ENCODE peak calls at places on chromosomes 6 and 20, in eight cellular contexts. A is cardiac fibroblast, S is heart right ventricle, C is IMR-90, V is fibroblast of lung, H is tibial nerve, Y is transverse colon, U is breast epithelium. K is an unnamed sample.
A peak's percentile ranks its signal among the peaks of the same experiment; 100 is the strongest.

GRCh38 chr6:31559606-31559957 is 12.2 kb downstream of the NFKBIL1 start:
- DNase-seq in S (no peak), U (no peak), A (no peak), V (no peak), H (no peak), C (no peak), Y (no peak), K (no peak)

GRCh38 chr6:150773969-150774368 is 91.5 kb upstream of the MTHFD1L start:
- DNase-seq in A (no peak), V (no peak), S (no peak), Y (no peak), H (no peak), C (no peak), U (no peak), K (no peak)

GRCh38 chr6:101663099-101663498 is 269.6 kb downstream of the GRIK2 start:
- DNase-seq in S (no peak), H (no peak), C (no peak), A (no peak), U (no peak), Y (no peak), V (no peak), K (no peak)

GRCh38 chr6:165988306-165988756 is 179.3 kb downstream of the TBXT start:
- DNase-seq in H (no peak), U (no peak), C (no peak), Y (no peak), V (no peak), S (no peak), A (no peak), K (no peak)

GRCh38 chr20:19212524-19213502 is at the start of gene SLC24A3:
- DNase-seq in U (peak; percentile 80), S (peak; percentile 77), H (no peak), V (peak; percentile 31), A (peak; percentile 33), Y (peak; percentile 71), C (no peak), K (no peak)

GRCh38 chr6:112938656-112939055 is 591.5 kb downstream of the RFPL4B start:
- DNase-seq in V (peak; percentile 53), C (no peak), A (no peak), Y (no peak), H (no peak), S (no peak), U (no peak), K (no peak)

GRCh38 chr20:39019805-39020325 is 57.7 kb downstream of the DHX35 start:
- DNase-seq in U (no peak), Y (no peak), H (no peak), C (no peak), S (no peak), V (peak; percentile 27), A (peak; percentile 22), K (no peak)

GRCh38 chr6:97712751-97713150 is 429.7 kb upstream of the MMS22L start:
- DNase-seq in U (no peak), Y (no peak), A (no peak), S (no peak), H (no peak), C (no peak), V (no peak), K (no peak)

GRCh38 chr6:135382182-135382628 is 115.3 kb downstream of the AHI1 start:
- DNase-seq in H (no peak), A (no peak), S (no peak), V (no peak), Y (no peak), U (no peak), C (no peak), K (no peak)

GRCh38 chr20:6925744-6926278 is 158.3 kb downstream of the BMP2 start:
- DNase-seq in A (no peak), C (no peak), Y (no peak), S (no peak), U (no peak), V (no peak), H (no peak), K (no peak)

GRCh38 chr20:51480507-51481270 is 61.8 kb downstream of the NFATC2 start:
- DNase-seq in U (no peak), S (no peak), Y (no peak), V (no peak), C (no peak), H (no peak), A (no peak), K (no peak)

GRCh38 chr6:80541186-80541585 is 434.7 kb downstream of the BCKDHB start:
- DNase-seq in C (peak; percentile 85), U (no peak), V (peak; percentile 39), A (peak; percentile 48), H (no peak), S (no peak), Y (no peak), K (no peak)

GRCh38 chr6:144893737-144894151 is 608.6 kb downstream of the UTRN start:
- DNase-seq in C (no peak), H (no peak), S (no peak), U (no peak), Y (no peak), A (no peak), V (no peak), K (no peak)

GRCh38 chr20:46215913-46216707 is 92.2 kb downstream of the CDH22 start:
- DNase-seq in H (no peak), A (peak; percentile 46), C (peak; percentile 28), S (peak; percentile 55), Y (no peak), U (no peak), V (peak; percentile 8), K (no peak)

GRCh38 chr20:57218489-57218888 is 48.0 kb downstream of the BMP7 start:
- DNase-seq in V (no peak), A (no peak), C (no peak), S (no peak), H (no peak), Y (no peak), U (no peak), K (no peak)

GRCh38 chr20:13029687-13030510 is 21.1 kb downstream of the SPTLC3 start:
- DNase-seq in V (peak; percentile 89), H (peak; percentile 10), Y (peak; percentile 15), C (peak; percentile 84), S (no peak), A (peak; percentile 86), U (no peak), K (peak; percentile 79)

GRCh38 chr20:56358600-56359211 is at the start of gene FAM210B:
- DNase-seq in V (peak; percentile 87), C (peak; percentile 87), Y (peak; percentile 90), A (peak; percentile 92), U (peak; percentile 79), S (peak; percentile 90), H (peak; percentile 68), K (peak; percentile 15)

GRCh38 chr6:53335224-53335994 is 13.3 kb downstream of the ELOVL5 start:
- DNase-seq in C (no peak), S (no peak), A (no peak), Y (peak; percentile 70), H (no peak), V (no peak), U (no peak), K (no peak)

DNA sequence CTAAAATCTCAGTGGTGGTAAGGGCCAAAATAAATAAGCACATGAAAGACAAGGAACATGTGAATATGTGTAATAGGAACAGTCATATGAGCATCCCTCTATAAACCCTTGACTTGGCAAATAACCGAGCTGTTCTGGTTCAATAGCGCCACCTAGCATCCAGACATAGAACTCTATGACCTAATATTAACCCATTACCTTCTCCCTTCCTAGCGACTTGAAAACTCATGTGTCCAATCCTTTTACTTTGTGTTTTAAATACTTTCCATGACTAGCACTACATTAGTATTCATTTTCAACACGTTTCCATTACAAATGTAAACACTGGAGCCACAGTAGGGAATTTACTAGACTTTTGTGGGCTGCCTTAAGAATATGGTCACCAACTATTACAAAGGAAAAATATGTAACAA is 279.7 kb downstream of the UST start:
- DNase-seq in V (peak; percentile 97), Y (no peak), H (peak; percentile 51), S (no peak), C (peak; percentile 98), U (no peak), A (peak; percentile 86), K (no peak)
- TF ChIP-seq CTCF in V (peak; percentile 81), Y (peak; percentile 29), H (peak; percentile 12), S (no peak), C (peak; percentile 93), U (no peak), A (peak; percentile 72), K (peak; percentile 70)

GRCh38 chr20:41072099-41072798 is 43.6 kb downstream of the TOP1 start:
- DNase-seq in Y (no peak), V (peak; percentile 89), S (no peak), U (no peak), C (peak; percentile 88), H (no peak), A (peak; percentile 89), K (no peak)
- H3K4me3 ChIP-seq in Y (no peak overlapping the region), V (no peak overlapping the region), S (no peak overlapping the region), U (no peak overlapping the region), C (no peak overlapping the region), H (no peak overlapping the region), A (no peak overlapping the region), K (no peak overlapping the region)

DNA sequence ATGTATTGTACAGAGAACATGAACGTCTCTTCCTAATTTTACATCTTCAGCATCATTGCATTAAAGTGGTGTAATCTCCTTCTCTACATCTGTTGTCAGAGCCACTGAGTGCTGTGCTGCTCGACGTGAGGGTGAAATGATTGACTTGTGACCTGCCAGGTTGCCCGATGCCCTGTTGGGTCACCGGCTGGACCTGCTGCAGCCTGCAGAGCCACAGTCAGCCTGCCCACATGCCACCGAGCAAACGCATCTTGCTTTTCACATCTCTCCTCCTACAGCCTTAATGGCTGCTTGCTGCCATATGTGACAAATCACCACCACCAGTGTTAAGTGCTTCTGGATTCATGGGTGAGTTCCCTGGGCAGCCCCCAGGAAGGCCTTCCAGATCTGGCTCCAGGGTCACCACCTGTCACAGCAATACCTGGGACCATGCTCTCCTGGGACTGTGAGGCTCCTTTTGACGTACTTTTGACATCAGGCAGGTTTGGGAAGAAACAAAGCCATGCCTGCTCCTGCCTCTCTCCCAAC is 80.3 kb downstream of the ASXL1 start:
- DNase-seq in Y (no peak), V (no peak), A (no peak), S (no peak), C (no peak), H (no peak), U (no peak), K (no peak)
- TF ChIP-seq CTCF in Y (no peak), V (no peak), A (no peak), S (no peak), C (no peak), H (no peak), U (no peak), K (no peak)

GRCh38 chr6:14452567-14453527 is 335.3 kb downstream of the CD83 start:
- DNase-seq in S (no peak), C (no peak), V (no peak), H (no peak), A (no peak), Y (no peak), U (peak; percentile 59), K (no peak)

GRCh38 chr6:14455442-14455841 is 337.9 kb downstream of the CD83 start:
- DNase-seq in C (no peak), Y (no peak), S (no peak), H (no peak), A (peak; percentile 47), V (no peak), U (no peak), K (no peak)

GRCh38 chr6:14455942-14456648 is 338.5 kb downstream of the CD83 start:
- DNase-seq in A (no peak), U (no peak), S (no peak), Y (no peak), V (no peak), C (no peak), H (no peak), K (no peak)

GRCh38 chr6:14453712-14454466 is 336.3 kb downstream of the CD83 start:
- DNase-seq in U (no peak), V (no peak), C (no peak), H (no peak), Y (no peak), A (no peak), S (no peak), K (no peak)

GRCh38 chr6:14454467-14454763 is 336.8 kb downstream of the CD83 start:
- DNase-seq in U (peak; percentile 67), S (no peak), A (no peak), Y (peak; percentile 76), V (no peak), H (no peak), C (no peak), K (no peak)
- H3K4me3 ChIP-seq in U (no peak overlapping the region), S (no peak overlapping the region), A (no peak overlapping the region), Y (no peak overlapping the region), V (no peak overlapping the region), H (no peak overlapping the region), C (no peak overlapping the region), K (no peak overlapping the region)